ENCODE peak calls at places on chromosome 19, in six cellular contexts. H is activated CD8-positive, alpha-beta T cell treated with anti-CD3 and anti-CD28 coated beads for 36 hours; T is stimulated activated effector memory CD8-positive, alpha-beta T cell treated with anti-CD3 and anti-CD28 coated beads, Interleukin-12 subunit alpha, Interleukin-12 subunit beta, amount 100 ng/mL, for 72 hours; U is esophagus mucosa; L is activated T-cell treated with anti-CD3 and anti-CD28 coated beads, Interleukin-2, amount 50 U/mL, for 4 hours; Q is aorta. Y is an unnamed sample.

GRCh38 chr19:47330466-47330869 is 1.5 kb upstream of the C5AR2 start:
- ATAC-seq in T (no peak), L (no peak), U (peak), H (no peak), Q (peak), Y (peak)

GRCh38 chr19:43467276-43467675 is 1.9 kb upstream of the LYPD3 start:
- ATAC-seq in U (no peak), Q (no peak), H (no peak), T (no peak), L (no peak), Y (no peak)

GRCh38 chr19:18419699-18420460 is 682 bp downstream of the SSBP4 start:
- ATAC-seq in T (peak), L (peak), Q (no peak), H (peak), U (no peak), Y (no peak)

GRCh38 chr19:1841209-1841924 is 6.9 kb downstream of the REXO1 start:
- ATAC-seq in T (no peak), L (no peak), Q (no peak), U (no peak), H (no peak), Y (no peak)

GRCh38 chr19:7685546-7686445 is 5.2 kb downstream of the TRAPPC5 start:
- ATAC-seq in L (no peak), H (no peak), T (no peak), U (no peak), Q (no peak), Y (no peak)

GRCh38 chr19:1189419-1189818 is 15.4 kb upstream of the SBNO2 start:
- ATAC-seq in T (peak), H (peak), U (peak), L (peak), Q (no peak), Y (no peak)

GRCh38 chr19:17522988-17523872 is 11.8 kb downstream of the PGLS start:
- ATAC-seq in U (peak), H (peak), T (peak), L (peak), Q (peak), Y (peak)

GRCh38 chr19:28429356-28429755 is 783.6 kb downstream of the UQCRFS1 start:
- ATAC-seq in L (no peak), T (no peak), H (no peak), U (no peak), Q (no peak), Y (no peak)

GRCh38 chr19:6531163-6531955 is 533 bp downstream of the TNFSF9 start:
- ATAC-seq in Q (no peak), T (peak), H (no peak), L (peak), U (peak), Y (no peak)

GRCh38 chr19:40666803-40667438 is 23.5 kb downstream of the NUMBL start:
- ATAC-seq in Q (no peak), L (no peak), H (no peak), T (no peak), U (no peak), Y (no peak)

GRCh38 chr19:10195199-10195519 is 406 bp upstream of the DNMT1 start:
- ATAC-seq in Q (no peak), U (no peak), L (peak), H (peak), T (peak), Y (no peak)

GRCh38 chr19:6723108-6723618 is 2.7 kb upstream of the C3 start:
- ATAC-seq in T (no peak), H (no peak), L (no peak), U (no peak), Q (peak), Y (peak)

GRCh38 chr19:47778954-47779351 is 450 bp downstream of the SELENOW start:
- ATAC-seq in U (peak), Q (peak), H (no peak), L (peak), T (peak), Y (peak)